ENCODE peak calls at places on chromosome 4, in six cellular contexts. F is NCI-H2029, Q is NCI-H82, N is globus pallidus, I is NCI-H1092 treated with DMSO at 0.1 percent for 48 hours, J is fibroblast of mammary gland. B is an unnamed sample.

GRCh38 chr4:76550966-76551780 is 116.1 kb downstream of the SHROOM3 start:
- DNase-seq in F (no peak), Q (no peak), N (no peak), I (no peak), J (no peak), B (no peak)

GRCh38 chr4:61202100-61202637 is 2.0 kb downstream of the ADGRL3 start:
- DNase-seq in F (no peak), Q (peak), N (peak), I (peak), J (no peak), B (no peak)

GRCh38 chr4:183757105-183757504 is 98.0 kb downstream of the TRAPPC11 start:
- DNase-seq in F (no peak), Q (no peak), N (no peak), I (no peak), J (no peak), B (no peak)

GRCh38 chr4:140078366-140078765 is 75.6 kb downstream of the MAML3 start:
- DNase-seq in F (peak), Q (peak), N (no peak), I (peak), J (peak), B (no peak)

GRCh38 chr4:86831262-86832090 is 17.7 kb downstream of the SLC10A6 start:
- DNase-seq in F (peak), Q (no peak), N (no peak), I (no peak), J (peak), B (no peak)

GRCh38 chr4:83369825-83370639 is 35.4 kb upstream of the HPSE start:
- DNase-seq in F (no peak), Q (no peak), N (peak), I (no peak), J (peak), B (peak)

GRCh38 chr4:3783691-3784306 is 17.6 kb downstream of the ADRA2C start:
- DNase-seq in F (no peak), Q (peak), N (no peak), I (no peak), J (no peak), B (peak)

GRCh38 chr4:83075696-83076095 is 38.8 kb downstream of the PLAC8 start:
- DNase-seq in F (no peak), Q (no peak), N (no peak), I (no peak), J (peak), B (no peak)

GRCh38 chr4:23900636-23901035 is 10.8 kb upstream of the PPARGC1A start:
- DNase-seq in F (no peak), Q (no peak), N (no peak), I (no peak), J (no peak), B (no peak)

GRCh38 chr4:73704314-73705055 is 35.9 kb upstream of the CXCL8 start:
- DNase-seq in F (peak), Q (no peak), N (peak), I (no peak), J (peak), B (no peak)

GRCh38 chr4:147975325-147975724 is 243.4 kb downstream of the ARHGAP10 start:
- DNase-seq in F (no peak), Q (no peak), N (no peak), I (no peak), J (peak), B (no peak)

B was measured in Caco-2.